ENCODE peak calls at places on chromosome 2, in five cellular contexts. R is prostate gland; M is heart right ventricle; Q is astrocyte of the cerebellum; Z is CD8-positive, alpha-beta T cell. V is an unnamed sample.

GRCh38 chr2:16774980-16775963 is 109.6 kb upstream of the CYRIA start:
- DNase-seq in Z (no peak), M (no peak), Q (no peak), R (no peak), V (no peak)

GRCh38 chr2:101998556-101999121 is 6.9 kb downstream of the IL1R2 start:
- DNase-seq in R (no peak), Z (no peak), M (no peak), Q (no peak), V (no peak)

GRCh38 chr2:220503446-220503845 is 876.0 kb downstream of the SLC4A3 start:
- DNase-seq in Z (no peak), R (no peak), M (no peak), Q (no peak), V (no peak)

GRCh38 chr2:241865416-241865956 is 4.0 kb upstream of the RTP5 start:
- DNase-seq in M (no peak), Q (no peak), R (no peak), Z (peak; percentile 4), V (no peak)

GRCh38 chr2:43267393-43267792 is 41.0 kb upstream of the ZFP36L2 start:
- DNase-seq in R (no peak), M (no peak), Q (no peak), Z (no peak), V (no peak)

GRCh38 chr2:241768251-241768711 is 8.3 kb upstream of the GAL3ST2 start:
- DNase-seq in Q (no peak), Z (no peak), M (no peak), R (no peak), V (no peak)

GRCh38 chr2:218396688-218397501 is 2.8 kb upstream of the CTDSP1 start:
- DNase-seq in M (peak; percentile 86), Z (peak; percentile 92), R (peak; percentile 71), Q (no peak), V (peak; percentile 40)

GRCh38 chr2:49251766-49252165 is 97.5 kb upstream of the FSHR start:
- DNase-seq in Z (no peak), M (no peak), Q (peak; percentile 20), R (no peak), V (peak; percentile 71)

GRCh38 chr2:19488009-19488691 is 129.7 kb upstream of the OSR1 start:
- DNase-seq in Z (no peak), M (no peak), R (no peak), Q (no peak), V (peak; percentile 2)

GRCh38 chr2:129744141-129744540 is 235.3 kb upstream of the RAB6C start:
- DNase-seq in R (no peak), Q (no peak), Z (no peak), M (no peak), V (no peak)

GRCh38 chr2:175462246-175462645 is 280.7 kb upstream of the ATP5MC3 start:
- DNase-seq in R (no peak), M (no peak), Z (no peak), Q (no peak), V (no peak)

GRCh38 chr2:9102861-9103662 is 99.6 kb upstream of the MBOAT2 start:
- DNase-seq in Q (no peak), R (no peak), Z (no peak), M (no peak), V (no peak)

GRCh38 chr2:127074358-127074757 is 32.6 kb downstream of the BIN1 start:
- DNase-seq in M (no peak), Q (no peak), R (no peak), Z (no peak), V (no peak)

GRCh38 chr2:41283079-41283765 is 764.6 kb upstream of the PKDCC start:
- DNase-seq in Z (no peak), Q (no peak), R (no peak), M (no peak), V (no peak)

GRCh38 chr2:52107124-52107523 is 1075.2 kb upstream of the NRXN1 start:
- DNase-seq in Q (no peak), Z (no peak), M (no peak), R (no peak), V (no peak)

GRCh38 chr2:213816583-213816982 is 532.3 kb downstream of the SPAG16 start:
- DNase-seq in Q (no peak), M (no peak), R (no peak), Z (no peak), V (no peak)

GRCh38 chr2:15259356-15259756 is 301.8 kb downstream of the NBAS start:
- DNase-seq in Q (peak; percentile 53), R (no peak), Z (no peak), M (no peak), V (no peak)

GRCh38 chr2:218370410-218371063 is 11.5 kb upstream of the SLC11A1 start:
- DNase-seq in Q (no peak), M (no peak), R (no peak), Z (no peak), V (no peak)

GRCh38 chr2:148888003-148888501 is 13.0 kb downstream of the KIF5C start:
- DNase-seq in Q (no peak), R (no peak), M (no peak), Z (no peak), V (no peak)

GRCh38 chr2:129460643-129461198 is 518.7 kb upstream of the RAB6C start:
- DNase-seq in R (no peak), M (no peak), Q (no peak), Z (no peak), V (no peak)

GRCh38 chr2:66874411-66874810 is 439.5 kb downstream of the MEIS1 start:
- DNase-seq in Q (no peak), Z (no peak), M (no peak), R (no peak), V (no peak)

GRCh38 chr2:124112255-124112654 is 87.2 kb downstream of the CNTNAP5 start:
- DNase-seq in Z (no peak), Q (no peak), R (no peak), M (no peak), V (no peak)

GRCh38 chr2:150167711-150168110 is 319.8 kb downstream of the RND3 start:
- DNase-seq in M (no peak), Z (no peak), Q (peak; percentile 49), R (no peak), V (no peak)

GRCh38 chr2:191636235-191636543 is 41.7 kb upstream of the NABP1 start:
- DNase-seq in Q (peak; percentile 92), M (no peak), Z (no peak), R (no peak), V (no peak)

GRCh38 chr2:132270981-132271546 is 109.3 kb upstream of the ANKRD30BL start:
- DNase-seq in Q (no peak), M (no peak), Z (no peak), R (no peak), V (no peak)

GRCh38 chr2:107738268-107738667 is 88.4 kb upstream of the RGPD4 start:
- DNase-seq in Z (no peak), R (no peak), M (no peak), Q (no peak), V (no peak)

GRCh38 chr2:85436836-85437487 is 18.4 kb downstream of the SH2D6 start:
- DNase-seq in Q (no peak), M (no peak), Z (no peak), R (no peak), V (no peak)

GRCh38 chr2:162075689-162076132 is 1.7 kb upstream of the DPP4 start:
- DNase-seq in Q (no peak), R (no peak), Z (no peak), M (no peak), V (no peak)

GRCh38 chr2:191218292-191218898 is 26.8 kb upstream of the MYO1B start:
- DNase-seq in R (no peak), M (peak; percentile 46), Q (peak; percentile 78), Z (peak; percentile 34), V (no peak)

GRCh38 chr2:130831356-130831755 is 5.4 kb upstream of the ARHGEF4 start:
- DNase-seq in M (no peak), R (no peak), Q (no peak), Z (no peak), V (no peak)

GRCh38 chr2:130834091-130834922 is 2.4 kb upstream of the ARHGEF4 start:
- DNase-seq in M (no peak), Q (no peak), R (no peak), Z (no peak), V (no peak)

GRCh38 chr2:130830538-130830937 is 6.2 kb upstream of the ARHGEF4 start:
- DNase-seq in Q (no peak), M (no peak), R (no peak), Z (no peak), V (no peak)

GRCh38 chr2:130834923-130835765 is 1.6 kb upstream of the ARHGEF4 start:
- DNase-seq in Z (no peak), Q (no peak), M (no peak), R (no peak), V (no peak)

GRCh38 chr2:130832296-130832940 is 4.3 kb upstream of the ARHGEF4 start:
- DNase-seq in M (no peak), R (no peak), Z (no peak), Q (no peak), V (no peak)
- TF ChIP-seq CTCF in M (no peak), R (no peak), Z (no peak), Q (no peak), V (no peak)

GRCh38 chr2:18273205-18273604 is 287.2 kb downstream of the RDH14 start:
- DNase-seq in M (no peak), Z (no peak), R (no peak), Q (no peak), V (no peak)
- H3K4me3 ChIP-seq in M (no peak overlapping the region), Z (no peak overlapping the region), R (no peak overlapping the region), Q (no peak overlapping the region), V (no peak overlapping the region)

DNA sequence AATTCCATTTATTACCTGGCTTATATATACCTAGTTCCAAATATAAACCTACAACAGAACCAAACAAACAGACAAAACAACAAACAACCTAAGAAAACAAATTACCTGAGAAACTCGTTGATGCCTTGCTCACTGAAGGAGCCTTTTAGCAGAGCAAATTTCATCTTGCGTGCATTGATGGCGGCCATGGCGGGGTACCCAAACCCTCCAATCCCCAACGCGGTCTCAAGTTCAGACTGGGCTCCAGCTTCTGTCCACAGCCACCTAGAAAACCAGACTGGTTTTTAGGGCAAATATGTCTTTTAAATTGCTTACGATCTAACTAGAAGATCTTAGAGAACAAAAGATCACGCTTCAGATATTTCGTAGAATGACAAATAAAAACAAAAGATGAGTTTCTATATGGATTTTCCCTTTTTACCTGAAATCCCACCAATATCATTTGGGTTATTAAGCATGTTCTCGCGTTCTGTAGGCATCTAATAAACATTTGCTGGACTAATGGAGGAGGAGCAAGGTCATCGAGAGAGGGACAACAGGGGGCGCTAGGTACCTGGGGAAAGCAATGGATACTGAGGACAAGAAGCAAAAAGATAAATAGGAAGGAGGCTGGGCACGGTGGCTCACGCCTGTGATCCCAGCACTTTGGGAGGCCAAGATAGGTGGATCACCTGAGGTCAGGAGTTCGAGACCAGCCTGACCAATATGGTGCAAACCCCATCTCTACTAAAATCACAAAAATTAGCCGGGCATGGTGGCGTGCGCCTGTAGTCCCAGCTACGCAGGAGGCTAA is 25.2 kb downstream of the PDIA6 start:
- DNase-seq in Q (no peak), Z (peak; percentile 43), M (no peak), R (no peak), V (no peak)
- TF ChIP-seq CTCF in Q (peak; percentile 30), Z (no peak), M (peak; percentile 30), R (no peak), V (no peak)

GRCh38 chr2:238163494-238164198 is 4.9 kb downstream of the ERFE start:
- DNase-seq in Q (no peak), R (no peak), Z (no peak), M (no peak), V (no peak)

GRCh38 chr2:238161291-238162051 is 2.7 kb downstream of the ERFE start:
- DNase-seq in Q (no peak), M (no peak), Z (no peak), R (no peak), V (no peak)

GRCh38 chr2:238164906-238165287 is 6.1 kb downstream of the ERFE start:
- DNase-seq in R (no peak), M (peak; percentile 3), Q (no peak), Z (no peak), V (no peak)

GRCh38 chr2:238162171-238162515 is 3.4 kb downstream of the ERFE start:
- DNase-seq in Z (no peak), Q (no peak), M (no peak), R (no peak), V (no peak)

GRCh38 chr2:238162516-238163441 is 4.0 kb downstream of the ERFE start:
- DNase-seq in Z (no peak), Q (no peak), R (no peak), M (no peak), V (no peak)
- H3K4me3 ChIP-seq in Z (no peak overlapping the region), Q (peak overlapping the region; percentile 23), R (no peak overlapping the region), M (no peak overlapping the region), V (no peak overlapping the region)